ENCODE peak calls at places on chromosomes 1 and 21, in six cellular contexts. L, J, R, V, T and X are unnamed samples.

GRCh38 chr1:52904590-52905375 is 16.8 kb downstream of the ECHDC2 start:
- DNase-seq in L (no peak), J (peak), R (no peak), V (no peak), T (peak), X (peak)

GRCh38 chr1:203663294-203663693 is 36.7 kb downstream of the ATP2B4 start:
- DNase-seq in L (no peak), J (peak), R (no peak), V (peak), T (no peak), X (no peak)

GRCh38 chr1:101820080-101820479 is 176.6 kb downstream of the OLFM3 start:
- DNase-seq in L (no peak), J (peak), R (peak), V (peak), T (no peak), X (peak)

GRCh38 chr1:244735854-244736561 is 83.1 kb downstream of the DESI2 start:
- DNase-seq in L (no peak), J (no peak), R (no peak), V (no peak), T (no peak), X (no peak)

GRCh38 chr1:150895618-150896017 is 8.7 kb downstream of the CTXND2 start:
- DNase-seq in L (no peak), J (peak), R (peak), V (no peak), T (no peak), X (no peak)

GRCh38 chr1:148318123-148318899 is 164.8 kb downstream of the PPIAL4G start:
- DNase-seq in L (peak), J (no peak), R (no peak), V (no peak), T (no peak), X (peak)

GRCh38 chr1:184164529-184164928 is 113.0 kb downstream of the TSEN15 start:
- DNase-seq in L (no peak), J (no peak), R (no peak), V (no peak), T (no peak), X (no peak)

GRCh38 chr1:29903767-29904166 is 667.4 kb downstream of the PTPRU start:
- DNase-seq in L (no peak), J (no peak), R (no peak), V (no peak), T (no peak), X (no peak)

GRCh38 chr1:219710529-219711194 is 97.8 kb upstream of the ZC3H11B start:
- DNase-seq in L (no peak), J (peak), R (no peak), V (no peak), T (no peak), X (peak)

GRCh38 chr1:106621853-106622252 is 434.6 kb upstream of the PRMT6 start:
- DNase-seq in L (no peak), J (no peak), R (no peak), V (no peak), T (no peak), X (no peak)

GRCh38 chr1:230778916-230779590 is 31.9 kb downstream of the CAPN9 start:
- DNase-seq in L (no peak), J (no peak), R (no peak), V (peak), T (no peak), X (no peak)

GRCh38 chr1:51660570-51660969 is 43.7 kb downstream of the OSBPL9 start:
- DNase-seq in L (no peak), J (no peak), R (no peak), V (no peak), T (no peak), X (no peak)

GRCh38 chr1:50704126-50704525 is 255.9 kb downstream of the FAF1 start:
- DNase-seq in L (no peak), J (peak), R (peak), V (peak), T (peak), X (peak)

GRCh38 chr21:45054162-45054926 is 20.0 kb upstream of the ADARB1 start:
- DNase-seq in L (no peak), J (no peak), R (no peak), V (no peak), T (no peak), X (no peak)

GRCh38 chr1:220368352-220369265 is 96.4 kb upstream of the RAB3GAP2 start:
- DNase-seq in L (no peak), J (no peak), R (no peak), V (no peak), T (no peak), X (no peak)

GRCh38 chr1:247113094-247113497 is 8.9 kb upstream of the ZNF669 start:
- DNase-seq in L (no peak), J (no peak), R (peak), V (no peak), T (peak), X (no peak)

GRCh38 chr1:67429011-67429527 is 1.1 kb downstream of the SERBP1 start:
- DNase-seq in L (no peak), J (no peak), R (no peak), V (peak), T (peak), X (peak)

GRCh38 chr1:29453502-29454240 is 217.3 kb downstream of the PTPRU start:
- DNase-seq in L (no peak), J (peak), R (peak), V (peak), T (peak), X (peak)

GRCh38 chr1:153526132-153526543 is 9.7 kb downstream of the S100A6 start:
- DNase-seq in L (no peak), J (no peak), R (peak), V (no peak), T (no peak), X (no peak)

GRCh38 chr1:61301824-61302652 is 219.7 kb downstream of the NFIA start:
- DNase-seq in L (no peak), J (peak), R (peak), V (peak), T (no peak), X (no peak)

GRCh38 chr21:45403825-45404725 is 890 bp upstream of the COL18A1 start:
- DNase-seq in L (no peak), J (no peak), R (no peak), V (peak), T (no peak), X (no peak)

GRCh38 chr1:62285984-62286481 is 33.2 kb downstream of the KANK4 start:
- DNase-seq in L (no peak), J (no peak), R (peak), V (peak), T (no peak), X (no peak)

GRCh38 chr1:248918126-248918525 is 12.1 kb downstream of the PGBD2 start:
- DNase-seq in L (no peak), J (no peak), R (no peak), V (no peak), T (no peak), X (no peak)

GRCh38 chr1:184870319-184870718 is 104.0 kb downstream of the NIBAN1 start:
- DNase-seq in L (no peak), J (no peak), R (no peak), V (no peak), T (no peak), X (no peak)

GRCh38 chr1:59057211-59057694 is 239.6 kb upstream of the FGGY start:
- DNase-seq in L (no peak), J (peak), R (peak), V (no peak), T (no peak), X (peak)

GRCh38 chr1:33148615-33149014 is 33.2 kb downstream of the TRIM62 start:
- DNase-seq in L (no peak), J (no peak), R (no peak), V (no peak), T (no peak), X (no peak)

GRCh38 chr1:36285450-36286101 is 20.6 kb upstream of the SH3D21 start:
- DNase-seq in L (peak), J (peak), R (peak), V (peak), T (peak), X (peak)

GRCh38 chr1:153356392-153357075 is 1.1 kb upstream of the S100A9 start:
- DNase-seq in L (no peak), J (no peak), R (no peak), V (no peak), T (no peak), X (no peak)

GRCh38 chr1:202659541-202659940 is 50.7 kb downstream of the SYT2 start:
- DNase-seq in L (no peak), J (no peak), R (no peak), V (no peak), T (no peak), X (no peak)

DNA sequence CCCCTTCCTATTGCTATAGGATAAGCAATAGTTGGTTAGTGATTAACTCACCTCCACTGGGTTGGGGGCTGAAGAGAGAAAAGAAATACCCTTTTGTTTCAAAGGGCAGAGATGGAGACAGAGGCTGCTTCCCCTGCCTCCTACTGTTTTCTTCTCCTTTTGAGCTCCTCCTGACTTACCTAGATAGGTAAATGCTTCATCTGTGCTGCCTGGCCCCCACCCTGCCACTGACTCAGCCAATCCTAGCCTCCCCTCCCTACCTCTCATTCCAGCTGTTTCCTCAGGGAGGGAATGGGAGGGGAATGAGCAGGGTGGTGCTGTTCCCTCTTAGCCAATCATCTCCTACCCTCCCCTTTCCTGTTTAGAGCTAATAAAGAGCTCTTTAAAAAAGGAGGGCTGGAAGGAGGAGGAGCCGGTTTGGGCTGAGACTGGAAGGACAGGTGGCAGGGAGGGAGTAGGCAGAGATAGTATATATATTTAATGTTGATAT is at the start of gene C1orf116:
- DNase-seq in L (no peak), J (peak), R (peak), V (no peak), T (peak), X (no peak)
- TF ChIP-seq MYC in L (no peak), J (no peak), R (no peak), V (no peak), T (no peak), X (no peak)

GRCh38 chr1:158434755-158435154 is 8.7 kb upstream of the OR10K2 start:
- DNase-seq in L (no peak), J (no peak), R (no peak), V (no peak), T (no peak), X (no peak)
- TF ChIP-seq MYC in L (no peak), J (no peak), R (no peak), V (no peak), T (no peak), X (no peak)

GRCh38 chr1:216389774-216390173 is 33.5 kb downstream of the USH2A start:
- DNase-seq in L (no peak), J (no peak), R (no peak), V (no peak), T (no peak), X (no peak)

GRCh38 chr1:216388558-216388957 is 34.7 kb downstream of the USH2A start:
- DNase-seq in L (no peak), J (no peak), R (no peak), V (no peak), T (no peak), X (no peak)

DNA sequence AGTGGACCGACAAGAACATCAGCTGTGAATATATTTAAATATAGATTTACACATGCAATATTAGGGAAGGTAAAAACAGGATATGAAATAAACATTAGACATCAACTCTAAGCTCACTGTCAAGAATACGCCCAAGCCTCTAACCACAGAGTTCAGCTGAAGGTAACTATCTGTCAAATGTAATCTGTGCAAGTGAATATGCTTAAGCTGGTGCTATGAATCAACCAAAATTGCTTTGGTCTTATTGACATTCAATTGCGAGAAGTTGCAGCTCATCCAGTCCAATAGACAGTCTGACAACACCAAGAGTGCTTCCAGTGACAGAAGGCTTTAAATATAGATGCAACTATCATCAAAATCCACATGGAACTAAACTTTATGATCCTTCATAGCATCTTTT is 32.3 kb downstream of the USH2A start:
- DNase-seq in L (no peak), J (no peak), R (no peak), V (no peak), T (no peak), X (no peak)
- TF ChIP-seq MYC in L (no peak), J (no peak), R (no peak), V (no peak), T (no peak), X (no peak)

DNA sequence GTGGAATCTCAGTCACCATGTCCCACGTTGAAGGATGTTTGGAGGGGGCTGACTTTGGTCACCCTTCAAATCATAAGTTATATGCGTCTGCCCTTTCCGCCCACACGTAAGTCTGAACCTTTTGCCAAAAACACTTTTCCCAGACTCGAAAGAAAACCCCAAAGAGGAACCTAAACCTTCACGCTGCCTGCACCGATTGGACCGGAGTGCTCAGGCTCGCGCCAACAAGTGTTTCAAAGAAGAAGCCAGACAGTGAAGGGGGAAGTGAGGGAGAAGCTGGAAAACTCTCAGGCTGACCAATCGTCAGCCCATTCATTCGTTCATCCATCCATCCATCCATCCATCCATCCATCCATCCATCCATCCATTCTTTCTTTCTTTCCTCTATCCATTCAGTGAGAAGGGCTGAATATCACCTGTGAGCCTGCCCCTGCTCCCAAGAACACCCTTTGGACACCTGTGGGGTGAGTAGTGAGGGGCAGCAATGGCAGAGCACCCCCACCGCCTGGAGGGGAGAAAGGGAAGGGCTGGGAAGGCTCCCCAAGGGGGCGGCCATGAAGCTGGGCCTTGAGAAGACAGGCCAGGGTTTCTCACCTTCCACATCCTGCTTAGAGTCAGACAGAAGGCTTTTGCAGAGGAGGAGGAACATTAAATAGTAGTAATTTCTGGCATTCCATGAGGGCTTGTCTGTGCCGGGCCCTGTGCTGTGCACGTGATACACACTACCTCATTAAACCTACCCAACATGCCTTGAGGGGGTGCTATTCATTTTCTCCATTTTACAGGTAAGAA is 27.1 kb upstream of the RUNX3 start:
- DNase-seq in L (no peak), J (no peak), R (no peak), V (no peak), T (no peak), X (no peak)
- TF ChIP-seq MYC in L (no peak), J (no peak), R (no peak), V (no peak), T (no peak), X (no peak)

DNA sequence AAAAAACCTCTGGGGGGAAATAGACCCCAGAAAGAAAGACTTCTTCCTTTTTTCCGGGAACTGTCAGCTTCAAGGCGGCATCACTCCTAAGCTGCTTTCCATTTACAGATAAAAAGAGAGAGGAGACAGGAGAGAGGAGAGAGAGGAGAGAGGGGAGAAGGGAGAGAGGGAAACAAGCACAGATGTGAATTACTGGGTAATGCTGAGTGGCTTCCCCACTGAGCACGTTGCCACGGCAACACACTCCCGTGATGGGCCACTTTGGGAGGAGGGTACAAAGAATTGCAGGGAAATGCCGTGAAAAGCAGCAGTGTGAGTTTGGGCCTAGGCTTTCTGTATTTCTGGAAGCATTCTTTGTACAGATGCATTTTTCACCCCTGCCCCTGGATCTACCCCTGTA is 127.9 kb upstream of the IRF2BP2 start:
- DNase-seq in L (no peak), J (no peak), R (no peak), V (no peak), T (no peak), X (no peak)
- TF ChIP-seq MYC in L (no peak), J (no peak), R (no peak), V (no peak), T (no peak), X (no peak)

DNA sequence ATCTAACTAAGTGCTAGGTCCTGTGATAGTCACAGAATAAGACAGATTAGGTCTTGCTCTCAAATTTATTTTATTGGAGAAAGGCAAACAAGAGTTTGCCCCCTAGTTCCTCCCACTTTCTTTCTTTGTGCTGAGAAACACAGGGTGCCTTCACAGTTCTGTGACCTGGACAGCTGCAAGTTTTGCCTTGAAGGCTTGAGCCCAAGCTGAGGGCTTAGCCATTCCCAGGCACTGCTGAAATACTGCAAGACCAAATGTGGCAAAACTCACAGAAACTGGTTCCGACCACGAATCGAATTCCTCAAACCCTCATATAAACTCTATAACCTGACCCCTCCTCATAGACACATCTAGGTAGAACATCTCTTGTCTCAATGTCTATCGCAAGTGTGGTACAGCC is 227.9 kb downstream of the RERE start:
- DNase-seq in L (no peak), J (no peak), R (no peak), V (no peak), T (no peak), X (no peak)
- TF ChIP-seq MYC in L (no peak), J (no peak), R (no peak), V (no peak), T (no peak), X (no peak)

GRCh38 chr1:39590546-39590945 is 14.0 kb upstream of the PABPC4 start:
- DNase-seq in L (no peak), J (no peak), R (no peak), V (no peak), T (no peak), X (no peak)
- TF ChIP-seq MYC in L (no peak), J (no peak), R (no peak), V (no peak), T (no peak), X (no peak)

GRCh38 chr1:216221260-216221700 is 202.0 kb downstream of the USH2A start:
- DNase-seq in L (peak), J (peak), R (peak), V (peak), T (peak), X (peak)
- TF ChIP-seq MYC in L (no peak), J (no peak), R (no peak), V (no peak), T (no peak), X (no peak)